ENCODE peak calls at places on chromosomes 11 and 22, in four cellular contexts. K is fibroblast of the aortic adventitia, X is GM12878, B is AG09319. H is an unnamed sample.

GRCh38 chr22:29503811-29504372 is 23.9 kb downstream of the NEFH start:
- DNase-seq in B (no peak), X (no peak), K (peak), H (peak)

GRCh38 chr11:65418431-65418680 is 4.2 kb upstream of the NEAT1 start:
- DNase-seq in B (no peak), K (no peak), X (no peak), H (peak)

GRCh38 chr11:27497284-27497866 is 9.2 kb downstream of the LIN7C start:
- DNase-seq in X (no peak), K (peak), B (no peak), H (peak)

GRCh38 chr11:35982061-35982460 is 38.2 kb downstream of the LDLRAD3 start:
- DNase-seq in X (no peak), B (no peak), K (no peak), H (no peak)

GRCh38 chr22:35409783-35410662 is 10.1 kb downstream of the MCM5 start:
- DNase-seq in B (no peak), X (peak), K (no peak), H (no peak)

GRCh38 chr22:24485608-24486007 is 9.5 kb upstream of the UPB1 start:
- DNase-seq in K (peak), X (no peak), B (no peak), H (no peak)

GRCh38 chr11:101436511-101437142 is 147.2 kb downstream of the TRPC6 start:
- DNase-seq in K (peak), X (no peak), B (no peak), H (peak)

GRCh38 chr22:32695451-32695891 is 106.0 kb upstream of the TIMP3 start:
- DNase-seq in X (no peak), B (peak), K (peak), H (peak)

GRCh38 chr11:123822591-123822990 is 16.4 kb upstream of the OR6M1 start:
- DNase-seq in X (no peak), K (peak), B (no peak), H (peak)

GRCh38 chr11:64384981-64385952 is 26.3 kb downstream of the RPS6KA4 start:
- DNase-seq in X (no peak), B (no peak), K (no peak), H (no peak)

GRCh38 chr11:105229758-105230157 is 90.2 kb upstream of the CARD18 start:
- DNase-seq in X (no peak), B (no peak), K (no peak), H (no peak)

GRCh38 chr22:33000342-33001280 is 57.6 kb downstream of the SYN3 start:
- DNase-seq in K (peak), X (no peak), B (peak), H (peak)

GRCh38 chr22:35663371-35663770 is 15.1 kb downstream of the APOL6 start:
- DNase-seq in B (no peak), X (no peak), K (peak), H (no peak)

GRCh38 chr11:88246680-88247079 is 71.4 kb upstream of the RAB38 start:
- DNase-seq in B (peak), X (no peak), K (peak), H (peak)

GRCh38 chr11:31246451-31247165 is 122.9 kb downstream of the DCDC1 start:
- DNase-seq in X (no peak), B (no peak), K (peak), H (peak)

GRCh38 chr22:24398409-24398808 is 29.0 kb upstream of the ADORA2A start:
- DNase-seq in K (no peak), B (no peak), X (no peak), H (no peak)

GRCh38 chr11:103413266-103413888 is 304.2 kb downstream of the DYNC2H1 start:
- DNase-seq in K (no peak), B (no peak), X (no peak), H (no peak)

GRCh38 chr11:86594746-86595145 is 77.7 kb downstream of the ME3 start:
- DNase-seq in K (no peak), B (no peak), X (no peak), H (peak)

GRCh38 chr11:76763573-76764348 is 19.4 kb upstream of the TSKU start:
- DNase-seq in B (peak), K (peak), X (no peak), H (peak)

GRCh38 chr22:32799516-32799915 is 2.0 kb upstream of the TIMP3 start:
- DNase-seq in B (no peak), K (no peak), X (no peak), H (no peak)

GRCh38 chr11:87036756-87037449 is 831 bp upstream of the TMEM135 start:
- DNase-seq in B (no peak), X (no peak), K (no peak), H (peak)

GRCh38 chr11:3616721-3617460 is 24.9 kb downstream of the ART5 start:
- DNase-seq in B (no peak), X (no peak), K (no peak), H (no peak)

GRCh38 chr11:85752201-85752889 is 58.6 kb downstream of the SYTL2 start:
- DNase-seq in X (no peak), B (no peak), K (no peak), H (no peak)

GRCh38 chr11:28679795-28680194 is 571.6 kb downstream of the METTL15 start:
- DNase-seq in B (peak), K (peak), X (no peak), H (no peak)

GRCh38 chr11:130473056-130473794 is 24.8 kb downstream of the ADAMTS15 start:
- DNase-seq in B (no peak), X (no peak), K (no peak), H (no peak)

GRCh38 chr11:133821776-133822175 is 23.5 kb downstream of the SPATA19 start:
- DNase-seq in B (no peak), K (no peak), X (no peak), H (no peak)

GRCh38 chr11:22192289-22192641 is 620 bp upstream of the ANO5 start:
- DNase-seq in K (no peak), X (no peak), B (no peak), H (no peak)

GRCh38 chr22:49028111-49028510 is 799.6 kb downstream of the BRD1 start:
- DNase-seq in X (no peak), B (no peak), K (no peak), H (no peak)

GRCh38 chr11:130209944-130210854 is 50.6 kb downstream of the ST14 start:
- DNase-seq in K (no peak), B (no peak), X (no peak), H (no peak)

GRCh38 chr11:17687946-17688670 is 31.3 kb upstream of the MYOD1 start:
- DNase-seq in B (no peak), K (no peak), X (no peak), H (no peak)

GRCh38 chr11:77823775-77824174 is 2.8 kb downstream of the AAMDC start:
- DNase-seq in B (no peak), K (peak), X (no peak), H (no peak)

GRCh38 chr22:17920145-17920605 is 104.2 kb downstream of the MICAL3 start:
- DNase-seq in X (no peak), B (no peak), K (peak), H (peak)
- TF ChIP-seq CTCF in X (peak), B (no peak), K (no peak), H (peak)

DNA sequence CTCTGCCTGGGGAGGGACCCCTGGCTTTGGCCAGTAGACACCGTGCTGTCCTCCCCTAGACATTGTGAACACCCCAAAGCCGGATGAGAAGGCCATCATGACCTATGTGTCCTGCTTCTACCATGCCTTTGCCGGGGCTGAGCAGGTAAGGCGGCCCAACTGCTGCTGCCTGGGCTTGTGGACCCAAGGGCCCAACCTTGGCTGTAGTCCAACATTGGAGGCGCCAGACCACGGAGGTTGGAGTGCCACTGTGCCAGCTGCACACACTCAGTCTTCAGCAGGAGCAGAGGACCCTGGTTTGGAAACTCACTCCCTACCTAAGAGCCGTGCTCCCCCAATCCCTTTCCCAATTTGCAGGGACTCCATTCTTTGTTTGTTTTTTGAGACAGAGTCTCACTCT is 9.4 kb downstream of the ACTN3 start:
- DNase-seq in B (no peak), X (no peak), K (no peak), H (no peak)
- TF ChIP-seq CTCF in B (no peak), X (no peak), K (no peak), H (no peak)

DNA sequence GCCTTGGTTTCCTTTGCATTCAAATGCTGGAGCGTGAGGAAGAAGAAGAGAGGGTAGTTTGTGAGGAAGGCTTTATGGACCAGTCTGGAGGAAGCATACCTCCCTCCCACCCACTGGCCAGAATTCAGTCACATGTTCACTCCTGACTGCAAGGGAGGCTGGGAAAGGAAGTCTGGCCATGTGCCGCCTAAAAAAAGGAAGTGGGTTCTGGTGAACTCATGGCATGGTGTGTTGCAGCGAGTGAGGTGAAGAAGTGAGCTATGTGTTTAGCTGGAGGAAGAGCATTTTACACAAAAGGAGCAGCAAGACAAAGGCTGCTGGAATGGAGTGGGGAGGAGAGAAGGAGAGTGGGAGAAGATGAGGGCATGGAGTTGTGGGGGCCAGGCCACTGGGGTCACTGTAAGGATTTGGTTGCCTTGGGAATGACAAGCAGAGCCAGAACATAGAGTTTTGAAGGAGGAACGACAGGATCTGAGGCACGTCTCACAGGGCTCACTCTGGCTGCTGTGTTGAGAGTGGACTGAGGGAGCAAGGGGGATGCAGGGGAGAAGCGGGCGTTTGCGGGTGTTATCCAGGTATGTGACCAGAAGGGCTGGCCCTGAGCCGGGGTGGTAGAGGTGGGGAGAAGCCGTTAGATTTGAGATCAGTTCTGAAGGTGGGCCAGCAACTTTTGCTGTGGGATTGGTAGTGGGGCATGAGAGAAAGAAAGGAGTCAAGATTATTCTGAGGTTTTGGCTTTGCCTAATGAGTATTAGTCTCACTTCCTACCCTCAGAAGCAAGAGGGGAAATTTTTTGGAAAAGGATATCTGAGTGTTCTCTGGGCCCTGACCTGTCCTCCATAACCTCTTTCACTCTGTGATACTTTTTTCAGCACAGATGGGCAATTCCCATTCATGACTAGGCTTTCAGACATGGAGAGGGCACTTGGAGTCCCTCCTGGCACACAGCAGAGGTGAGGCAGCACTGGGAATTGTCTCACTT is 26.4 kb downstream of the BMAL1 start:
- DNase-seq in K (no peak), B (no peak), X (no peak), H (no peak)
- TF ChIP-seq CTCF in K (no peak), B (no peak), X (no peak), H (no peak)

GRCh38 chr11:84719935-84720577 is 907.1 kb downstream of the DLG2 start:
- DNase-seq in B (no peak), X (no peak), K (no peak), H (no peak)

DNA sequence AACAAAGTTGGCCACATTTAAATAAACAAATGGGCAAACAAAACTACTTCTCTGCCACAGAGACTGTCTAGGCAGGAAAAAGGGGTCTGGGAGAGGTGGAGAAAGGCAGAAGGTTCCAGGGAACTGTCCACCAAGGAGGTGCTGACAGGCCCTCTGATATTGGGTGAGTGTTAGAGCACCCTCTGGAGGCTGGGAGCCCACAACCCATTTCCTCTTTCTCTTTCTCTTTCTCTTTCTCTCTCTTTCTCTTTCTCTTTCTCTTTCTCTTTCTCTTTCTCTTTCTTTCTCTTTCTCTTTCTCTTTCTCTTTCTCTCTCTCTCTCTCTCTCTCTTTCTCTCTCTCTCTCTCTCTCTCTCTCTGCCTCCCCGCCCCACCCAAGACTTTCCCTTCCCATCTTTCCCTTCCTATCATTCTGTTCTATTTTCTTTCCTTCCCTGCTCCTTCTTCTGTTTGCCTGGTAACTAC is 912.8 kb downstream of the DLG2 start:
- DNase-seq in X (no peak), B (no peak), K (peak), H (peak)
- TF ChIP-seq CTCF in X (peak), B (peak), K (peak), H (peak)

DNA sequence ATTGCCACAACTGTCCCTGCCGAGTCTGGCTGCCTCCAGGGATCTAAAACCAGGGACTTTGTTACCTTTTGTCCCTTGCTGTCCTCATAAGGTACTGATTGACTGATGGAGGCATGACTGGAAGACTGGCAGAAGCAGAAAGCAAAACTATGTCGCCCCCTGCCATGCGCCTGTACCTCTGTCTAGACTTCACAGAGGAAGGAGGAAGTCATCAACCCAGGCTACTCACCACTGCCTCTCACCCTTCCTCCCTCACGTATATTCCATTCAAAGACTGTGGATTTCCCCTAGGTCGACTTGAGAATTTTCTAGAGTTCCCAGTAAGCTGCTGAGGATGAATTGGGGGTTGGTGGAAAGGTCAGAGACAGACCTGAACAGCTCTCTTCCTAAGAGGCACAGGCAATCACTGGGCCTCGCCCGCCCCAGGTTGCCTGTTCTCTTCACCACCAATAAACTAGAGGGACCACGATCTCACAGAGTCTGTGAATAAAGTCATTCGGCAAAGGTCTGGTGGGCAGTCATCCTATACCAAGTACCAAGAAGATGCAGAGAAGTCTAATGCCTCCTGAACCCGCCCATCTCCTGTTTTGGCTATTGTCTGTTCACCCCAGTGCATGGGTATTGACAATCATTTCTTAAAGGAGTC is 27.5 kb upstream of the CHST1 start:
- DNase-seq in X (no peak), K (no peak), B (no peak), H (no peak)
- TF ChIP-seq CTCF in X (no peak), K (no peak), B (no peak), H (no peak)

DNA sequence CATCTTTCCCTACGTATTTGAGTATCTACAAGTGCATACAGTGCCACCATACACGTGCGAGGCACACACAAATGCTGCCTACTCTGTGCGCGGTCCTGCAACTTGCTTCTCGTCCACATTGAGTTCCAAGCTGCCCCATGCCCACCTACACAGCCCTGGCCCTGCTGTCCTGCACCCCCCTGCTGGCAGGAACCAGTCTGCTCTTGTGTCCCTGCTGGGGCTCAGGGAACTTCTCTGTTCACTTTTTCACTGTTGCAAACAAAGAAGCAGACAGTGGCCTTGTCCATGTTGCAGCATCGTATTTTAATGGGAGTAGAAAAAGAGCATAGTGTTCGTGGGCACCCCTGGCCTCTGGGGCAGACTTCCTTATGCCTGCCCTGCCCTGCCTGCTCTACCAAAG is 14.0 kb downstream of the CPT1A start:
- DNase-seq in B (no peak), X (no peak), K (no peak), H (no peak)
- TF ChIP-seq CTCF in B (no peak), X (no peak), K (no peak), H (no peak)

GRCh38 chr11:74634537-74634936 is 42.2 kb downstream of the POLD3 start:
- DNase-seq in K (peak), B (no peak), X (no peak), H (peak)
- TF ChIP-seq CTCF in K (peak), B (peak), X (peak), H (peak)

GRCh38 chr11:117333921-117334320 is 6.3 kb downstream of the CEP164 start:
- DNase-seq in B (no peak), K (no peak), X (no peak), H (no peak)

GRCh38 chr11:117337061-117337460 is 9.4 kb downstream of the CEP164 start:
- DNase-seq in B (no peak), X (no peak), K (no peak), H (no peak)

GRCh38 chr11:117335399-117335798 is 7.7 kb downstream of the CEP164 start:
- DNase-seq in X (no peak), B (no peak), K (no peak), H (no peak)

GRCh38 chr11:117334896-117335295 is 7.2 kb downstream of the CEP164 start:
- DNase-seq in X (no peak), B (no peak), K (no peak), H (no peak)

GRCh38 chr11:117332843-117333242 is 5.2 kb downstream of the CEP164 start:
- DNase-seq in X (no peak), K (no peak), B (no peak), H (no peak)
- TF ChIP-seq CTCF in X (no peak), K (no peak), B (no peak), H (no peak)

GRCh38 chr11:125924384-125925007 is 20.2 kb downstream of the DDX25 start:
- DNase-seq in X (no peak), B (no peak), K (no peak), H (no peak)

GRCh38 chr11:125923633-125924032 is 19.3 kb downstream of the DDX25 start:
- DNase-seq in K (no peak), B (no peak), X (no peak), H (no peak)

GRCh38 chr11:125926682-125927081 is 19.2 kb upstream of the VSIG10L2 start:
- DNase-seq in X (no peak), B (no peak), K (no peak), H (no peak)

GRCh38 chr11:125925804-125926203 is 20.0 kb upstream of the VSIG10L2 start:
- DNase-seq in B (no peak), X (no peak), K (no peak), H (no peak)

DNA sequence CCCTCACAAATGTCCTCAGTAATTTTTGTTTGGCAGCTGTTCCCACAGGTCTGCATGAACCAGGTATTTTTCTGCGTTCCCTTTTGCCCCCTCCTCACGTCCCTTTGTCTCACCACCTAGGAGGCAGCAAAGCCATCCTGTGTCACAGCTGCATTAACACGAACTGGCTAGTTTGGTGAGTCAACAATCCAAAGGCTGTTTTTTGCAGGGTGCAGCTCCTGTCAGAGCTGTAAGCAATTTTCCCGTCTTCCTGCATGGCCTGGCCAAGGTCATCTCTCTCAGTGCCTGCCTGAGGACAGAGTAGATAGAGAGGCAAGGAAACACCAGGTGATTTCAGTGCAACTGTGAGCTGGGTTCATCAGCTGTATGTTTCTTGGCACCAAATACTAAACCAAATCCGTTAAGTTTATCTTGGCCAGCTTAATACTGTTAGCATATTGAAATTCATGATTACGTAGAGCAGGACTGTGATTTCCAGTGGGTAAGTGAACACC is 20.6 kb upstream of the VSIG10L2 start:
- DNase-seq in K (no peak), B (no peak), X (no peak), H (no peak)
- TF ChIP-seq CTCF in K (no peak), B (no peak), X (no peak), H (no peak)